ENCODE peak calls at places on chromosomes 13 and 19, in seven cellular contexts. One of them, this sample, is unnamed.

GRCh38 chr19:6060600-6061391 is 49.5 kb downstream of the RFX2 start:
- DNase-seq in H1: no peak
- DNase-seq in GM12878: no peak
- DNase-seq in HCT116: no peak
- DNase-seq in K562: peak; percentile 92
- DNase-seq in SK-N-SH: peak; percentile 78
- DNase-seq in HepG2: no peak
- DNase-seq in this sample: no peak

GRCh38 chr19:48656840-48657474 is 11.0 kb upstream of the CA11 start:
- DNase-seq in H1: no peak
- DNase-seq in GM12878: no peak
- DNase-seq in HCT116: no peak
- DNase-seq in K562: no peak
- DNase-seq in SK-N-SH: no peak
- DNase-seq in HepG2: no peak
- DNase-seq in this sample: no peak

GRCh38 chr19:4843647-4843965 is 12.1 kb upstream of the TICAM1 start:
- DNase-seq in H1: no peak
- DNase-seq in GM12878: no peak
- DNase-seq in HCT116: no peak
- DNase-seq in K562: no peak
- DNase-seq in SK-N-SH: no peak
- DNase-seq in HepG2: no peak
- DNase-seq in this sample: no peak

GRCh38 chr13:50441141-50441540 is 402.4 kb downstream of the DLEU7 start:
- DNase-seq in H1: no peak
- DNase-seq in GM12878: no peak
- DNase-seq in HCT116: no peak
- DNase-seq in K562: no peak
- DNase-seq in SK-N-SH: no peak
- DNase-seq in HepG2: no peak
- DNase-seq in this sample: no peak

GRCh38 chr19:50510700-50511068 is 307 bp downstream of the JOSD2 start:
- DNase-seq in H1: no peak
- DNase-seq in GM12878: no peak
- DNase-seq in HCT116: no peak
- DNase-seq in K562: no peak
- DNase-seq in SK-N-SH: no peak
- DNase-seq in HepG2: no peak
- DNase-seq in this sample: no peak

GRCh38 chr13:111122056-111122455 is 6.9 kb downstream of the ARHGEF7 start:
- DNase-seq in H1: no peak
- DNase-seq in GM12878: no peak
- DNase-seq in HCT116: no peak
- DNase-seq in K562: no peak
- DNase-seq in SK-N-SH: no peak
- DNase-seq in HepG2: no peak
- DNase-seq in this sample: no peak

GRCh38 chr13:109348514-109349340 is 437.7 kb downstream of the IRS2 start:
- DNase-seq in H1: no peak
- DNase-seq in GM12878: no peak
- DNase-seq in HCT116: no peak
- DNase-seq in K562: no peak
- DNase-seq in SK-N-SH: no peak
- DNase-seq in HepG2: no peak
- DNase-seq in this sample: no peak

GRCh38 chr19:14333101-14333871 is 48.0 kb upstream of the ADGRE5 start:
- DNase-seq in H1: no peak
- DNase-seq in GM12878: no peak
- DNase-seq in HCT116: no peak
- DNase-seq in K562: no peak
- DNase-seq in SK-N-SH: peak; percentile 45
- DNase-seq in HepG2: no peak
- DNase-seq in this sample: no peak

GRCh38 chr19:6236310-6237291 is 43.2 kb downstream of the MLLT1 start:
- DNase-seq in H1: no peak
- DNase-seq in GM12878: no peak
- DNase-seq in HCT116: no peak
- DNase-seq in K562: no peak
- DNase-seq in SK-N-SH: peak; percentile 46
- DNase-seq in HepG2: no peak
- DNase-seq in this sample: peak; percentile 96

GRCh38 chr19:1017115-1017905 is 3.6 kb downstream of the TMEM259 start:
- DNase-seq in H1: no peak
- DNase-seq in GM12878: no peak
- DNase-seq in HCT116: no peak
- DNase-seq in K562: peak; percentile 83
- DNase-seq in SK-N-SH: no peak
- DNase-seq in HepG2: no peak
- DNase-seq in this sample: peak; percentile 50

GRCh38 chr19:50461066-50461875 is 15.0 kb upstream of the EMC10 start:
- DNase-seq in H1: no peak
- DNase-seq in GM12878: peak; percentile 53
- DNase-seq in HCT116: peak; percentile 48
- DNase-seq in K562: peak; percentile 78
- DNase-seq in SK-N-SH: peak; percentile 93
- DNase-seq in HepG2: peak; percentile 71
- DNase-seq in this sample: peak; percentile 91

GRCh38 chr19:33906578-33907335 is 110.1 kb downstream of the KCTD15 start:
- DNase-seq in H1: no peak
- DNase-seq in GM12878: no peak
- DNase-seq in HCT116: no peak
- DNase-seq in K562: no peak
- DNase-seq in SK-N-SH: no peak
- DNase-seq in HepG2: peak; percentile 6
- DNase-seq in this sample: peak; percentile 51

GRCh38 chr13:98509271-98510155 is 67.4 kb downstream of the STK24 start:
- DNase-seq in H1: no peak
- DNase-seq in GM12878: peak; percentile 79
- DNase-seq in HCT116: peak; percentile 63
- DNase-seq in K562: peak; percentile 80
- DNase-seq in SK-N-SH: no peak
- DNase-seq in HepG2: peak; percentile 30
- DNase-seq in this sample: no peak

GRCh38 chr19:46913852-46914430 is 53.1 kb downstream of the ARHGAP35 start:
- DNase-seq in H1: no peak
- DNase-seq in GM12878: peak; percentile 16
- DNase-seq in HCT116: no peak
- DNase-seq in K562: no peak
- DNase-seq in SK-N-SH: no peak
- DNase-seq in HepG2: no peak
- DNase-seq in this sample: peak; percentile 60

GRCh38 chr13:100254002-100254401 is 165.1 kb downstream of the PCCA start:
- DNase-seq in H1: no peak
- DNase-seq in GM12878: no peak
- DNase-seq in HCT116: no peak
- DNase-seq in K562: no peak
- DNase-seq in SK-N-SH: no peak
- DNase-seq in HepG2: no peak
- DNase-seq in this sample: no peak
- TF ChIP-seq JUND in H1: no peak
- TF ChIP-seq JUND in GM12878: no peak
- TF ChIP-seq JUND in HCT116: no peak
- TF ChIP-seq JUND in K562: no peak
- TF ChIP-seq JUND in SK-N-SH: no peak
- TF ChIP-seq JUND in HepG2: no peak
- TF ChIP-seq JUND in this sample: no peak

DNA sequence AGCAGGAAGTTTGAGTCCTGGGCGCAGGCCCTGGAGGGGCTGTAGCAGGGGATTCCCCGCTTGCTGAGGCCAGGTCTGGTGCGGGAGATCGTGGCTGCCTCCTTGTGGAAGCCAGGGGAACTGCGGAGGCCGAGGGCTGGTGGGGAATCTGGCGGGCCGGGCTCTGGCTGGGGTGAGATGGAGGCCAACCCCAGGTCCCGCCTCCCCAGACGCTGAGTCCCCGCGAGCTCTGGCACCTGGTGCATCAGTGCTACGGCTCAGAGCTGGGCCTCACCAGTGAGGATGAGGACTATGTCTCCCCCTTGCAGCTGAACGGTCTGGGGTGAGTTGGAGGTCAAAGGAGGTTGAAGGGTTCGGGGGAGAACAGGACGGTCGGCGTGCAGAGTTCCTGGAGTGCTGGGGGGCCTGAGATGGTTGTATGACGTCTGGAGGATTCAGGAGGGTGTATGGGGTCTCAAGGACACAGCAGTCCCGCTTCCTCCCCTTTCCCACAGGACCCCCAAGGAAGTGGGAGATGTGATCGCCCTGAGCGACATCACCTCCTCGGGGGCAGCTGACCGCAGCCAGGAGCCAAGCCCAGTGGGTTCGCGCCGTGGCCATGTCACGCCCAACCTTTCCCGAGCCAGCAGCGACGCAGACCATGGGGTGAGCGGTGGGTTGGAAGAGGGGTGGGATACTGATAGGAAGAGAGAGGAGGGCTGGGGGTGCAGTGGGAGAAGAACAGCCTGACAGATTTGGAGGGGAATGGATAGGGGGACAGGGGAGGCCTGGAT is 13.1 kb downstream of the GRAMD1A start:
- DNase-seq in H1: no peak
- DNase-seq in GM12878: no peak
- DNase-seq in HCT116: no peak
- DNase-seq in K562: peak; percentile 76
- DNase-seq in SK-N-SH: peak; percentile 94
- DNase-seq in HepG2: peak; percentile 48
- DNase-seq in this sample: peak; percentile 30
- TF ChIP-seq JUND in H1: peak; percentile 23
- TF ChIP-seq JUND in GM12878: peak; percentile 20
- TF ChIP-seq JUND in HCT116: no peak
- TF ChIP-seq JUND in K562: no peak
- TF ChIP-seq JUND in SK-N-SH: no peak
- TF ChIP-seq JUND in HepG2: no peak
- TF ChIP-seq JUND in this sample: no peak

GRCh38 chr19:30319411-30319810 is 52.8 kb upstream of the ZNF536 start:
- DNase-seq in H1: no peak
- DNase-seq in GM12878: no peak
- DNase-seq in HCT116: no peak
- DNase-seq in K562: no peak
- DNase-seq in SK-N-SH: no peak
- DNase-seq in HepG2: no peak
- DNase-seq in this sample: no peak
- TF ChIP-seq JUND in H1: no peak
- TF ChIP-seq JUND in GM12878: no peak
- TF ChIP-seq JUND in HCT116: no peak
- TF ChIP-seq JUND in K562: no peak
- TF ChIP-seq JUND in SK-N-SH: no peak
- TF ChIP-seq JUND in HepG2: no peak
- TF ChIP-seq JUND in this sample: no peak

GRCh38 chr13:43687038-43687437 is 99.7 kb downstream of the ENOX1 start:
- DNase-seq in H1: no peak
- DNase-seq in GM12878: no peak
- DNase-seq in HCT116: no peak
- DNase-seq in K562: no peak
- DNase-seq in SK-N-SH: no peak
- DNase-seq in HepG2: no peak
- DNase-seq in this sample: no peak

GRCh38 chr13:43693639-43694038 is 93.1 kb downstream of the ENOX1 start:
- DNase-seq in H1: no peak
- DNase-seq in GM12878: no peak
- DNase-seq in HCT116: no peak
- DNase-seq in K562: no peak
- DNase-seq in SK-N-SH: no peak
- DNase-seq in HepG2: no peak
- DNase-seq in this sample: no peak

GRCh38 chr13:43684947-43685725 is 101.6 kb downstream of the ENOX1 start:
- DNase-seq in H1: no peak
- DNase-seq in GM12878: no peak
- DNase-seq in HCT116: no peak
- DNase-seq in K562: no peak
- DNase-seq in SK-N-SH: no peak
- DNase-seq in HepG2: no peak
- DNase-seq in this sample: no peak

GRCh38 chr13:43686557-43686956 is 100.2 kb downstream of the ENOX1 start:
- DNase-seq in H1: no peak
- DNase-seq in GM12878: no peak
- DNase-seq in HCT116: no peak
- DNase-seq in K562: no peak
- DNase-seq in SK-N-SH: peak; percentile 1
- DNase-seq in HepG2: peak; percentile 2
- DNase-seq in this sample: no peak

DNA sequence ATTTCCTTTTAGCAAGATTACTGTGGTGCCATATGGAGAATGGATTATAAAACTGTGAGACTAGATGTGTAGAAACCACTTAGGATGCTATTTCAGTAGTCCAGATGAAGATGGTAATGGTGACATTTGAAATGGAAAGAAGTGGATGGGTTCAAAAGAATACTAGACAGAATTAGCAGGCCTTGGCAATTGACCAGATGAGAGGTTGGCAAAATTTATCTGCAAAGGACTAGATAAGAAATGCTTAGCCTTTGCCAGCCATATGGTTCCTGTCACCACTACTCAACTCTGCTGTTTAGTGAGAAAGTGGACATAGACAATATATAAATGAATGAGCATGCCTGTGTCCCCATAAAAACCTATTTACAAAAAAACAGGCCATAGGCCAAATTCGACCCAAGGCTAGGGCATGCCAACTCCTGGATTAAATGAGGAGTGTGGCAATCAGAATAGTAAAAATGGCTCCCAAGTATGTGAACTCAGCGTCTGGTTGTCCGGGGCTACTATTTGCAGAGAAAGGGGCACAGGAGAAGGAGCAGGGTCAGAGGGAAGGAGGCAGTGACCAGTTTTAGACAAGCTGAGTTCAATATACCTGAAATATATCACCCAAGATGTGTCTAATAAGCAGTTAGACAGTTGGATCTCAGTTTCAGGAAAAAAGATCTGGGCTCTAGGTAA is 98.4 kb downstream of the ENOX1 start:
- DNase-seq in H1: no peak
- DNase-seq in GM12878: no peak
- DNase-seq in HCT116: no peak
- DNase-seq in K562: no peak
- DNase-seq in SK-N-SH: no peak
- DNase-seq in HepG2: no peak
- DNase-seq in this sample: no peak
- TF ChIP-seq JUND in H1: no peak
- TF ChIP-seq JUND in GM12878: no peak
- TF ChIP-seq JUND in HCT116: no peak
- TF ChIP-seq JUND in K562: no peak
- TF ChIP-seq JUND in SK-N-SH: no peak
- TF ChIP-seq JUND in HepG2: no peak
- TF ChIP-seq JUND in this sample: no peak

GRCh38 chr19:11480081-11480926 is 542 bp downstream of the ELAVL3 start:
- DNase-seq in H1: no peak
- DNase-seq in GM12878: no peak
- DNase-seq in HCT116: no peak
- DNase-seq in K562: no peak
- DNase-seq in SK-N-SH: peak; percentile 70
- DNase-seq in HepG2: no peak
- DNase-seq in this sample: no peak
- TF ChIP-seq JUND in H1: no peak
- TF ChIP-seq JUND in GM12878: no peak
- TF ChIP-seq JUND in HCT116: no peak
- TF ChIP-seq JUND in K562: no peak
- TF ChIP-seq JUND in SK-N-SH: no peak
- TF ChIP-seq JUND in HepG2: no peak
- TF ChIP-seq JUND in this sample: no peak

DNA sequence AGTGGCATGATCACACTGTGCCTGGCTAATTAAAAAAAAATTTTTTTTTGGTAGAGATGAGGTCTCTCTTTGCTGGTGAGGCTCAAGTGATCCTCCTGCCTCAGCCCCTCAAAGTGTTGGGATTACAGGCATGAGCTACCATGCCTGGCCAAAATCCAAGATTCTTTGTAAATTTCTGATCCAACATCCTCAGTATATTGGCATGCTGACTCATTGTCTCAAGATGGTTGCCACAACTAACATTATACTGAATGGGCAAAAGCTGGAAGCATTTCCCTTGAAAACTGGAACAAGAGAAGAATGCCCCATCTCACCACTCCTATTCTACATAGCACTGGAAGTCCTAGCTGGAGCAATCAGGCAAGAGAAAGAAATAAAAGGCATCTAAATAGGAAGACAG is 100.0 kb downstream of the KLF5 start:
- DNase-seq in H1: no peak
- DNase-seq in GM12878: no peak
- DNase-seq in HCT116: no peak
- DNase-seq in K562: no peak
- DNase-seq in SK-N-SH: no peak
- DNase-seq in HepG2: no peak
- DNase-seq in this sample: no peak
- TF ChIP-seq JUND in H1: no peak
- TF ChIP-seq JUND in GM12878: no peak
- TF ChIP-seq JUND in HCT116: no peak
- TF ChIP-seq JUND in K562: no peak
- TF ChIP-seq JUND in SK-N-SH: peak; percentile 37
- TF ChIP-seq JUND in HepG2: no peak
- TF ChIP-seq JUND in this sample: no peak